ENCODE peak calls at places on chromosomes 16 and 17, in four cellular contexts. B is GM23248, X is tibial artery, O is iPS DF 6.9. Y is an unnamed sample.

GRCh38 chr17:77489239-77489897 is 348.6 kb downstream of the SEC14L1 start:
- DNase-seq in O (no peak), X (no peak), B (no peak), Y (no peak)

GRCh38 chr17:39002991-39003715 is 36.0 kb upstream of the FBXO47 start:
- DNase-seq in O (no peak), B (peak; percentile 95), X (peak; percentile 92), Y (no peak)

GRCh38 chr17:39152134-39152884 is 872 bp upstream of the PLXDC1 start:
- DNase-seq in B (no peak), X (no peak), O (no peak), Y (no peak)

GRCh38 chr17:41633498-41634197 is 9.3 kb upstream of the KRT17 start:
- DNase-seq in X (no peak), O (no peak), B (no peak), Y (no peak)

GRCh38 chr17:10243905-10244844 is 45.8 kb upstream of the GAS7 start:
- DNase-seq in O (no peak), B (peak; percentile 89), X (no peak), Y (no peak)

GRCh38 chr17:45364531-45365390 is 47.9 kb upstream of the MAP3K14 start:
- DNase-seq in O (peak; percentile 94), X (no peak), B (peak; percentile 66), Y (no peak)

GRCh38 chr17:38898291-38898679 is 27.1 kb upstream of the LASP1NB start:
- DNase-seq in B (no peak), O (no peak), X (no peak), Y (no peak)

GRCh38 chr17:30253316-30253715 is 17.8 kb upstream of the SLC6A4 start:
- DNase-seq in X (no peak), B (no peak), O (no peak), Y (no peak)

GRCh38 chr16:4404247-4404966 is 12.0 kb downstream of the CORO7 start:
- DNase-seq in B (peak; percentile 62), X (no peak), O (no peak), Y (peak; percentile 44)

GRCh38 chr16:75660321-75660720 is 12.7 kb downstream of the TERF2IP start:
- DNase-seq in B (no peak), X (no peak), O (no peak), Y (no peak)

GRCh38 chr17:77235370-77236080 is 94.8 kb downstream of the SEC14L1 start:
- DNase-seq in B (peak; percentile 86), X (peak; percentile 61), O (no peak), Y (peak; percentile 93)

GRCh38 chr17:57810740-57811632 is 38.9 kb downstream of the MRPS23 start:
- DNase-seq in B (peak; percentile 52), X (peak; percentile 32), O (no peak), Y (peak; percentile 57)

GRCh38 chr16:85659805-85660511 is 28.8 kb downstream of the GINS2 start:
- DNase-seq in B (peak; percentile 62), O (peak; percentile 39), X (no peak), Y (peak; percentile 74)

GRCh38 chr17:36500745-36501225 is 14.3 kb downstream of the ZNHIT3 start:
- DNase-seq in B (no peak), O (no peak), X (no peak), Y (no peak)

GRCh38 chr17:80265205-80266068 is 4.8 kb downstream of the RNF213 start:
- DNase-seq in X (no peak), O (no peak), B (no peak), Y (no peak)

GRCh38 chr16:14302031-14302398 is 230.9 kb downstream of the MRTFB start:
- DNase-seq in O (no peak), B (peak; percentile 91), X (peak; percentile 47), Y (peak; percentile 79)

GRCh38 chr16:2990891-2991290 is 10.6 kb upstream of the PKMYT1 start:
- DNase-seq in O (no peak), B (no peak), X (no peak), Y (no peak)

GRCh38 chr16:1108299-1109252 is 12.5 kb upstream of the C1QTNF8 start:
- DNase-seq in B (peak; percentile 59), X (peak; percentile 57), O (no peak), Y (no peak)

GRCh38 chr17:45584092-45585036 is 93.8 kb upstream of the PLEKHM1 start:
- DNase-seq in B (peak; percentile 78), O (no peak), X (peak; percentile 38), Y (peak; percentile 64)

GRCh38 chr17:7178973-7179316 is 225 bp downstream of the ASGR1 start:
- DNase-seq in B (no peak), X (no peak), O (no peak), Y (no peak)

GRCh38 chr16:363110-364090 is 6.9 kb downstream of the MRPL28 start:
- DNase-seq in X (no peak), B (no peak), O (no peak), Y (no peak)

GRCh38 chr17:15431201-15431600 is 36.2 kb downstream of the CDRT4 start:
- DNase-seq in O (no peak), X (no peak), B (no peak), Y (no peak)

GRCh38 chr17:80937501-80938356 is 53.9 kb upstream of the CHMP6 start:
- DNase-seq in O (no peak), X (no peak), B (no peak), Y (no peak)

GRCh38 chr16:88803264-88803987 is at the start of gene CDT1:
- DNase-seq in B (peak; percentile 85), O (no peak), X (peak; percentile 65), Y (peak; percentile 90)

GRCh38 chr17:10628756-10629155 is 28.4 kb downstream of the MYH3 start:
- DNase-seq in X (no peak), O (no peak), B (no peak), Y (no peak)

GRCh38 chr16:4059969-4060368 is 56.3 kb downstream of the ADCY9 start:
- DNase-seq in X (no peak), B (no peak), O (no peak), Y (no peak)

GRCh38 chr16:66325977-66326376 is 40.5 kb upstream of the CDH5 start:
- DNase-seq in B (no peak), O (no peak), X (no peak), Y (no peak)

GRCh38 chr17:50397919-50398285 is 579 bp upstream of the LRRC59 start:
- DNase-seq in O (no peak), X (no peak), B (no peak), Y (no peak)

GRCh38 chr16:17318200-17318599 is 152.6 kb downstream of the XYLT1 start:
- DNase-seq in O (no peak), B (peak; percentile 67), X (peak; percentile 49), Y (no peak)

GRCh38 chr16:30958164-30959083 is 870 bp downstream of the SETD1A start:
- DNase-seq in O (no peak), X (peak; percentile 38), B (peak; percentile 82), Y (peak; percentile 33)

DNA sequence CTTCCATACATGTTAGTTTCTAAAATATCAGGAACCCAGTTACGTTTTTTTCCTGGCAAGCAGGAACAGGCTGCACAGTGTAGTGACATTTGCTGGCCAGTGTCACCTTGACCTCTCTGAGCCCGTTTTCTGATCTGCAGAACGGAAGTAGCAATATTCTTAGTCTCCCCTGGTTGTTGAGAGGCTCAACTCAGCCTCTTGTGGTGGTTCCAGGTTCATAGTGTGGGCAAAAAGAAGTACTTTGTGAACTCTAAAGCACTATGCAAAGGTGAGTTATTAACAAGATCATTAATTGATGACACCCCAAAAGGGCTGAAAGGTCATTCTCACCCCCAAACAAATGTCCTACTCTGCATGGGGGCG is 15.7 kb downstream of the IGF2BP1 start:
- DNase-seq in X (no peak), B (no peak), O (no peak), Y (no peak)
- H3K4me3 ChIP-seq in X (no peak overlapping the region), B (peak overlapping the region; percentile 62), O (no peak overlapping the region), Y (no peak overlapping the region)

GRCh38 chr17:82589851-82590180 is 58.4 kb downstream of the WDR45B start:
- DNase-seq in B (no peak), X (no peak), O (no peak), Y (no peak)
- H3K27ac ChIP-seq in B (no peak overlapping the region), X (no peak overlapping the region), O (no peak overlapping the region), Y (no peak overlapping the region)

GRCh38 chr16:56749806-56750491 is 20.0 kb downstream of the NUP93 start:
- DNase-seq in B (peak; percentile 46), X (no peak), O (no peak), Y (no peak)
- H3K36me3 ChIP-seq in B (no peaks in the 10 kb centered on the region), X (no peaks in the 10 kb centered on the region), O (peaks cover 10% of the 10 kb centered on the region), Y (peaks cover 31% of the 10 kb centered on the region)

GRCh38 chr17:60135951-60136666 is 13.7 kb upstream of the CA4 start:
- DNase-seq in O (no peak), X (no peak), B (no peak), Y (no peak)
- H3K4me3 ChIP-seq in O (no peak overlapping the region), X (peak overlapping the region; percentile 76), B (peak overlapping the region; percentile 87), Y (peak overlapping the region; percentile 51)

DNA sequence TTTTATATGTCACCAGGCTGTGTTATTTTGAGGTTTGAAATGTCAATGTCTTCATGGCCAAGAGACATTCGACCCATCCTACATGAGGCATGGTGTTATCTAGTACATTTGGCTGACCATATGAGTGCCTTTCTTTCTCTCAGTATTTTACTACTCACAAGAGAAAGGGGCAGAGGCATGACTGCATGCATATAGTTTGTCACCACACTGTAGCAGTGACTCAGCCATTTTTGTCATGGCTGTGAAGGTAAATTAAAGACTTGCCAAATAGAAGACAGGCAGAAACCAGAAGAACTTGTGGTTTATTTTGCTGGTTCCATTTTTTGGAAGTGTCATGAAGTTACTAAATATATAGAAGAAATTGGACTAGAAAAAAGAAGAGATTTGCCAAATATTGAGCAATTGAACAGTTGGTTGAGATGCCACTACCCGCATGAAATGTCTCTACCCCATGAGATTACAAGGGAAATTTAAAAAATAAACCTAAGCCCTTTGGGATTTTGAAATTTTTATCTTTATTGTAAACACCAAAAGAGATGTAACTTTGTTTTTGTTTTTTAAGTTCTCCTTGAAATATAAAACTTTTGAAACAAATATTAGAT is 170.2 kb downstream of the CHD9 start:
- DNase-seq in X (no peak), B (peak; percentile 65), O (no peak), Y (no peak)
- H3K27ac ChIP-seq in X (no peak overlapping the region), B (peak overlapping the region; percentile 28), O (no peak overlapping the region), Y (no peak overlapping the region)

GRCh38 chr17:76217081-76217480 is 23.2 kb downstream of the RNF157 start:
- DNase-seq in O (no peak), X (no peak), B (no peak), Y (peak; percentile 17)
- H3K36me3 ChIP-seq in O (no peaks in the 10 kb centered on the region), X (no peaks in the 10 kb centered on the region), B (no peaks in the 10 kb centered on the region), Y (no peaks in the 10 kb centered on the region)

GRCh38 chr17:4560837-4561241 is 462 bp upstream of the GGT6 start:
- DNase-seq in X (no peak), O (no peak), B (no peak), Y (no peak)
- H3K4me3 ChIP-seq in X (no peak overlapping the region), O (no peak overlapping the region), B (no peak overlapping the region), Y (no peak overlapping the region)